ENCODE peak calls at places on chromosomes 6 and 20, in nine cellular contexts. O is MM.1S; A is uterus; H is choroid plexus epithelial cell; Q is B cell; M is psoas muscle; K is heart right ventricle; C is mesothelial cell of epicardium; W is CD4-positive, alpha-beta T cell. P is an unnamed sample.

GRCh38 chr6:82877213-82878195 is 188.1 kb downstream of the UBE3D start:
- DNase-seq in C (no peak), M (no peak), O (no peak), Q (no peak), K (no peak), W (no peak), A (no peak), H (peak; percentile 17), P (no peak)

GRCh38 chr20:20212675-20213096 is 155.2 kb upstream of the INSM1 start:
- DNase-seq in Q (no peak), M (peak; percentile 58), K (peak; percentile 27), C (no peak), W (no peak), H (no peak), O (no peak), A (no peak), P (no peak)

GRCh38 chr20:12110274-12110673 is 192.6 kb downstream of the BTBD3 start:
- DNase-seq in A (no peak), Q (no peak), M (no peak), H (no peak), O (no peak), C (no peak), W (no peak), K (no peak), P (no peak)

GRCh38 chr6:117602899-117603588 is 733 bp upstream of the GOPC start:
- DNase-seq in C (no peak), W (no peak), Q (no peak), K (no peak), M (no peak), A (no peak), H (no peak), O (no peak), P (no peak)

GRCh38 chr20:62238569-62239277 is 402 bp downstream of the OSBPL2 start:
- DNase-seq in O (no peak), K (no peak), Q (no peak), A (no peak), C (no peak), H (peak; percentile 15), M (no peak), W (no peak), P (no peak)

GRCh38 chr6:15620616-15621015 is 42.2 kb downstream of the DTNBP1 start:
- DNase-seq in H (peak; percentile 28), K (no peak), M (no peak), W (no peak), O (no peak), A (no peak), C (no peak), Q (no peak), P (no peak)

GRCh38 chr20:49762940-49763766 is 49.5 kb upstream of the B4GALT5 start:
- DNase-seq in A (no peak), K (no peak), O (no peak), C (no peak), W (no peak), M (no peak), Q (no peak), H (no peak), P (no peak)

GRCh38 chr20:21048841-21049273 is 57.3 kb downstream of the LINC00237 start:
- DNase-seq in O (peak; percentile 25), Q (peak; percentile 56), C (no peak), W (peak; percentile 16), A (no peak), M (peak; percentile 55), K (no peak), H (peak; percentile 1), P (no peak)

GRCh38 chr6:170311696-170312095 is 5.1 kb downstream of the FAM120B start:
- DNase-seq in K (no peak), W (no peak), O (no peak), C (no peak), A (no peak), Q (no peak), M (no peak), H (peak; percentile 22), P (no peak)

GRCh38 chr6:34172961-34173775 is 27.3 kb upstream of the GRM4 start:
- DNase-seq in O (no peak), A (no peak), Q (no peak), C (no peak), K (no peak), M (no peak), W (no peak), H (no peak), P (no peak)

GRCh38 chr6:34240329-34241248 is 3.9 kb downstream of the HMGA1 start:
- DNase-seq in H (no peak), C (no peak), W (no peak), O (no peak), M (no peak), Q (no peak), A (no peak), K (no peak), P (no peak)

GRCh38 chr6:74289881-74290280 is 593.9 kb downstream of the CD109 start:
- DNase-seq in W (no peak), M (no peak), Q (no peak), O (no peak), A (no peak), K (no peak), C (no peak), H (peak; percentile 36), P (no peak)

GRCh38 chr6:39941138-39941537 is 6.9 kb upstream of the MOCS1 start:
- DNase-seq in M (no peak), K (no peak), W (no peak), Q (no peak), H (peak; percentile 16), A (no peak), C (no peak), O (no peak), P (no peak)

GRCh38 chr6:17280138-17280537 is 1.0 kb upstream of the RBM24 start:
- DNase-seq in O (no peak), K (no peak), W (no peak), M (no peak), A (no peak), Q (no peak), H (no peak), C (no peak), P (no peak)

GRCh38 chr6:170473801-170474200 is 79.3 kb downstream of the PSMB1 start:
- DNase-seq in O (no peak), A (no peak), M (no peak), Q (no peak), W (no peak), K (no peak), C (no peak), H (no peak), P (no peak)

GRCh38 chr20:42754713-42755112 is 435.0 kb downstream of the PTPRT start:
- DNase-seq in A (no peak), M (no peak), Q (no peak), W (no peak), O (no peak), K (no peak), H (no peak), C (no peak), P (no peak)

DNA sequence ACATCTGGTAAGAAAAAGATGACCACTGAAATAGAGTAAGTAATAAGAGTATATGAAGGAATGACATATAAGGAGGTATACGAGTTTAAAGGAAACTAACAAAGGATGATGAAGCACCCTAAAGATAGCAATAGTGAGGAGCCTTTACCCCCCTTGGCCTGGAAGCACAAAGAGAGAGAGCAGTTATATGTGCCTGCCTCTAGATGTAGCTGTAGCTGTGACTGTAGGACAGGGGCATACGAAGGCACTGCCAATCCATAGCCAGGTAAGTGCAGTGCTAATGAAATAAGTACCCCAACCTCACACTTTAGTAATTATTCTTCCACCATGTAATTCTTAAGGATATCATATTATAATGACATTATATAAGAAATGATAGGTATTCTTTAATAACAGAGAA is 90.1 kb upstream of the FKBP1C start:
- DNase-seq in O (no peak), W (no peak), M (no peak), Q (no peak), K (no peak), H (no peak), A (no peak), C (no peak), P (no peak)
- TF ChIP-seq CTCF in O (no peak), W (no peak), M (no peak), Q (no peak), K (no peak), H (no peak), A (no peak), C (no peak), P (no peak)

DNA sequence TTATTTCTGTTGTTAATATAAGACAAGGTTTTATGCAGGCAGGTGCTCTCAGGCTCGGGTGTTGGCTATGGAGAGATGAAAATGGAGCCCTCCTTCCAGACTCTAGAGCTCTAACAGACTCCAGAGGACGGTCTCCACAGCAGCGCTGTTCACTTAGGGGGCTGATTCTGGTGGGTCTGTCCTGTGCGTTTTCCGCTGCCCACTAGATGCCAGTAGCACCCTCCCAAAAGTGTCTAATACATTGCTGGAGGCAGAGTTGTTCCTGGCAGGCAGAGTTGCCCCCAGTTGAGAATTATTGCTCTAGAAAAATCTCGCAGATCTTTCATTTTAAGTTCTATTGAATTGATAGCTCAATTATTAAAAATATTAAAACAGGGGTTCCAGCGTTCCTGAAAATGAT is 109.9 kb downstream of the MAP3K4 start:
- DNase-seq in K (no peak), O (no peak), H (peak; percentile 29), A (no peak), Q (no peak), W (no peak), C (no peak), M (no peak), P (no peak)
- TF ChIP-seq CTCF in K (no peak), O (no peak), H (peak; percentile 54), A (no peak), Q (peak; percentile 25), W (no peak), C (no peak), M (no peak), P (peak; percentile 48)

GRCh38 chr20:24781061-24781980 is 167.7 kb upstream of the CST7 start:
- DNase-seq in K (peak; percentile 18), C (no peak), M (peak; percentile 23), A (no peak), O (peak; percentile 66), H (peak; percentile 72), Q (no peak), W (no peak), P (no peak)
- TF ChIP-seq CTCF in K (peak; percentile 53), C (no peak), M (peak; percentile 15), A (no peak), O (peak; percentile 82), H (peak; percentile 90), Q (no peak), W (no peak), P (peak; percentile 52)

DNA sequence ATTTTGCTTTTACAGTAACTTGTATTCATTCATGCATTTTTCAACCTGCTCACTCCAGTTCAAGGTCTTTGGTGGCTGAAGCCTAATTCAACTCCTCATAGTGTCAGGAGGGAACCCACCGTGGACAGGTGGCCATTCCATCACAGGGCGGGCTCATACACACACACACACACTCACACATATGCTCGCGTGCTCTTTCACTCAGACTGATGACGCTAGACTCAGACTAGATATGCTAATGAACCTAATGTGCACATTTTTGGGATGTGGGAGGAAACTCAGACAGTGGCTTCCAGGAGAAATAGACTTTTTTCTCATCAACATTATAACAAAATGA is 56.7 kb downstream of the TRIM27 start:
- DNase-seq in Q (no peak), C (no peak), H (peak; percentile 1), K (no peak), A (no peak), M (no peak), W (no peak), O (no peak), P (no peak)
- TF ChIP-seq CTCF in Q (no peak), C (no peak), H (no peak), K (no peak), A (no peak), M (no peak), W (no peak), O (no peak), P (no peak)

P was measured in progenitor cell of endocrine pancreas.